ENCODE peak calls at places on chromosome 5, in five cellular contexts. C is activated T-helper 2 cell treated with anti-CD3 and anti-CD28 coated beads, Interferon-gamma antibody, Interleukin-2, Interleukin-4, amounts not matched to agents 10 μg/mL and 5 μg/mL and 100 μg/mL, durations not matched to agents 14 hours and 24 hours and 36 hours; X is WTC11; G is mesothelial cell of epicardium; Y is fibroblast of the aortic adventitia. K is an unnamed sample.

GRCh38 chr5:109307996-109308395 is 101.8 kb downstream of the PJA2 start:
- DNase-seq in C (no peak), X (no peak), G (no peak), Y (no peak), K (no peak)

GRCh38 chr5:66596791-66597757 is 881 bp downstream of the MAST4 start:
- DNase-seq in C (no peak), X (peak), G (peak), Y (peak), K (peak)

GRCh38 chr5:52800394-52801213 is 12.9 kb downstream of the ITGA1 start:
- DNase-seq in C (peak), X (peak), G (peak), Y (peak), K (peak)

GRCh38 chr5:10377081-10377480 is 23.6 kb downstream of the MARCHF6 start:
- DNase-seq in C (no peak), X (no peak), G (no peak), Y (no peak), K (no peak)

GRCh38 chr5:169695919-169696490 is 58.9 kb downstream of the DOCK2 start:
- DNase-seq in C (no peak), X (no peak), G (no peak), Y (peak), K (no peak)

GRCh38 chr5:142428036-142428772 is 103.4 kb upstream of the SPRY4 start:
- DNase-seq in C (no peak), X (no peak), G (no peak), Y (no peak), K (peak)

GRCh38 chr5:97100486-97100885 is 41.9 kb downstream of the LIX1 start:
- DNase-seq in C (no peak), X (no peak), G (no peak), Y (peak), K (no peak)

GRCh38 chr5:158502686-158503085 is 597.0 kb downstream of the EBF1 start:
- DNase-seq in C (no peak), X (no peak), G (no peak), Y (no peak), K (no peak)

GRCh38 chr5:131571669-131572168 is 63.3 kb downstream of the RAPGEF6 start:
- DNase-seq in C (no peak), X (no peak), G (no peak), Y (no peak), K (no peak)

GRCh38 chr5:57066921-57067914 is 106.6 kb upstream of the GPBP1 start:
- DNase-seq in C (no peak), X (no peak), G (no peak), Y (peak), K (no peak)

GRCh38 chr5:107516452-107517184 is 154.1 kb downstream of the EFNA5 start:
- DNase-seq in C (no peak), X (no peak), G (no peak), Y (peak), K (no peak)

K was measured in endodermal cell.